ENCODE peak calls at places on chromosomes 6 and 20, in eight cellular contexts. W is skeletal muscle cell; H is stimulated activated CD4-positive, alpha-beta T cell treated with anti-CD3 and anti-CD28 coated beads, Interleukin-2, amount 100 ng/mL, for 48 hours; K is activated CD4-positive, alpha-beta T cell treated with anti-CD3 and anti-CD28 coated beads, Interleukin-2, amount 50 U/mL, for 1 hour; I is DMS 273 treated with DMSO at 0.1 percent for 48 hours; R is activated T-helper 9 cell treated with anti-CD3 and anti-CD28 coated beads, Interleukin-2, amount 50 U/mL, for 16 hours; S is ELF-1; O is psoas muscle. A is an unnamed sample.

GRCh38 chr20:1567392-1568165 is 10.1 kb upstream of the SIRPD start:
- DNase-seq in K (no peak), H (no peak), R (no peak), O (no peak), S (peak; percentile 30), W (peak; percentile 27), I (no peak), A (no peak)

GRCh38 chr6:106146852-106147351 is 60.8 kb downstream of the PRDM1 start:
- DNase-seq in K (no peak), W (no peak), I (no peak), O (no peak), H (no peak), S (no peak), R (no peak), A (peak; percentile 47)

GRCh38 chr6:1230281-1230680 is 81.6 kb upstream of the FOXQ1 start:
- DNase-seq in H (no peak), O (no peak), S (no peak), W (no peak), R (no peak), I (no peak), K (no peak), A (no peak)

GRCh38 chr20:23684261-23684660 is 4.6 kb downstream of the CST4 start:
- DNase-seq in R (no peak), S (no peak), H (no peak), I (no peak), K (no peak), W (no peak), O (no peak), A (no peak)

GRCh38 chr6:117206951-117207687 is 58.2 kb upstream of the VGLL2 start:
- DNase-seq in O (no peak), R (no peak), I (no peak), W (peak; percentile 16), H (no peak), K (no peak), S (peak; percentile 50), A (no peak)

GRCh38 chr6:19999319-20000191 is 162.4 kb downstream of the ID4 start:
- DNase-seq in R (no peak), I (peak; percentile 9), K (no peak), S (peak; percentile 23), H (no peak), W (no peak), O (no peak), A (peak; percentile 58)

GRCh38 chr6:138847884-138848283 is 52.0 kb downstream of the ECT2L start:
- DNase-seq in I (no peak), H (no peak), K (no peak), W (no peak), S (no peak), O (no peak), R (no peak), A (no peak)

GRCh38 chr6:139409026-139409425 is 34.6 kb upstream of the CITED2 start:
- DNase-seq in H (no peak), W (no peak), R (no peak), K (no peak), O (no peak), I (no peak), S (peak; percentile 18), A (no peak)

GRCh38 chr20:43379239-43379917 is 78.3 kb upstream of the SRSF6 start:
- DNase-seq in I (no peak), S (no peak), O (no peak), W (peak; percentile 56), K (no peak), H (no peak), R (no peak), A (no peak)

GRCh38 chr6:165663283-165663735 is 268 bp upstream of the PDE10A start:
- DNase-seq in H (no peak), W (no peak), S (peak; percentile 52), O (no peak), I (no peak), R (no peak), K (no peak), A (no peak)

GRCh38 chr6:43123691-43124314 is 47.3 kb upstream of the SRF start:
- DNase-seq in R (no peak), S (peak; percentile 81), I (no peak), H (no peak), K (no peak), W (no peak), O (no peak), A (no peak)

GRCh38 chr20:30487947-30488926 is 769.2 kb upstream of the DEFB115 start:
- DNase-seq in W (no peak), K (no peak), S (peak; percentile 11), O (no peak), R (no peak), I (no peak), H (no peak), A (no peak)

GRCh38 chr6:27177454-27178000 is 70.0 kb upstream of the PRSS16 start:
- DNase-seq in H (peak; percentile 64), O (peak; percentile 85), R (peak; percentile 64), I (peak; percentile 80), K (peak; percentile 65), W (no peak), S (peak; percentile 93), A (peak; percentile 94)

GRCh38 chr20:6663104-6663503 is 104.4 kb upstream of the BMP2 start:
- DNase-seq in K (no peak), O (no peak), S (no peak), I (no peak), W (no peak), H (no peak), R (no peak), A (no peak)

GRCh38 chr6:113858067-113858604 is 991 bp downstream of the MARCKS start:
- DNase-seq in W (no peak), O (peak; percentile 57), I (peak; percentile 38), H (no peak), R (no peak), S (no peak), K (no peak), A (no peak)

GRCh38 chr20:16803965-16804792 is 56.0 kb downstream of the OTOR start:
- DNase-seq in O (peak; percentile 59), R (no peak), I (peak; percentile 4), W (no peak), K (peak; percentile 22), H (peak; percentile 53), S (peak; percentile 77), A (peak; percentile 61)